ENCODE peak calls at places on chromosomes 6 and 20, in eight cellular contexts. Q is PC-9, H is brain microvascular endothelial cell, G is pancreas, B is psoas muscle, Y is fibroblast of pulmonary artery, K is lower lobe of right lung, J is sigmoid colon. V is an unnamed sample.

GRCh38 chr6:62162858-62163257 is 123.2 kb downstream of the KHDRBS2 start:
- DNase-seq in B (no peak), G (no peak), H (no peak), K (no peak), J (no peak), Q (no peak), Y (no peak), V (no peak)

GRCh38 chr6:104625536-104625935 is 234.2 kb downstream of the HACE1 start:
- DNase-seq in G (no peak), K (no peak), J (no peak), Y (peak), B (no peak), H (peak), Q (peak), V (no peak)

GRCh38 chr6:17589402-17590116 is 10.5 kb upstream of the FAM8A1 start:
- DNase-seq in G (no peak), Y (peak), B (no peak), J (no peak), Q (peak), K (no peak), H (peak), V (no peak)

GRCh38 chr6:125363360-125364121 is 61.8 kb upstream of the HDDC2 start:
- DNase-seq in Q (peak), B (peak), J (peak), K (peak), H (peak), G (peak), Y (peak), V (no peak)

GRCh38 chr20:43096471-43096870 is 93.2 kb downstream of the PTPRT start:
- DNase-seq in H (no peak), B (no peak), Q (peak), Y (no peak), K (no peak), G (no peak), J (no peak), V (no peak)

GRCh38 chr20:3221398-3222226 is 12.3 kb downstream of the ITPA start:
- DNase-seq in Y (no peak), K (no peak), B (no peak), G (no peak), Q (peak), J (no peak), H (no peak), V (no peak)

GRCh38 chr6:110756817-110757216 is 58.5 kb downstream of the CDK19 start:
- DNase-seq in Y (no peak), K (no peak), J (no peak), B (no peak), G (no peak), Q (no peak), H (no peak), V (peak)

GRCh38 chr6:47400581-47400980 is 77.0 kb upstream of the CD2AP start:
- DNase-seq in Q (no peak), G (no peak), B (no peak), Y (no peak), H (no peak), K (no peak), J (no peak), V (no peak)

GRCh38 chr6:90217621-90218496 is 78.8 kb downstream of the BACH2 start:
- DNase-seq in Y (no peak), B (no peak), J (no peak), K (peak), Q (no peak), G (peak), H (no peak), V (no peak)

GRCh38 chr20:63105211-63106107 is 98.7 kb upstream of the BHLHE23 start:
- DNase-seq in B (no peak), K (no peak), G (no peak), J (no peak), Y (no peak), Q (no peak), H (no peak), V (no peak)

GRCh38 chr6:81436990-81437389 is 315.5 kb downstream of the TENT5A start:
- DNase-seq in H (no peak), K (no peak), Y (no peak), Q (no peak), B (no peak), J (no peak), G (no peak), V (no peak)

GRCh38 chr6:170162771-170163404 is 128.0 kb downstream of the DLL1 start:
- DNase-seq in J (no peak), Y (no peak), B (no peak), Q (no peak), G (no peak), H (no peak), K (peak), V (no peak)

GRCh38 chr20:54173653-54174451 is at the start of gene CYP24A1:
- DNase-seq in Y (no peak), H (no peak), B (no peak), G (no peak), Q (no peak), K (peak), J (no peak), V (no peak)

GRCh38 chr6:97594834-97595233 is 311.8 kb upstream of the MMS22L start:
- DNase-seq in H (peak), K (no peak), B (no peak), J (no peak), Q (no peak), G (no peak), Y (no peak), V (no peak)

GRCh38 chr20:50379049-50379990 is 130.9 kb upstream of the PTPN1 start:
- DNase-seq in H (peak), J (peak), Y (peak), Q (peak), G (peak), K (peak), B (peak), V (no peak)

GRCh38 chr6:101516553-101516952 is 123.0 kb downstream of the GRIK2 start:
- DNase-seq in Q (no peak), K (no peak), J (no peak), Y (no peak), B (no peak), G (no peak), H (no peak), V (no peak)

GRCh38 chr6:143971453-143971852 is 36.6 kb downstream of the PLAGL1 start:
- DNase-seq in B (no peak), Q (no peak), H (no peak), G (no peak), J (no peak), K (no peak), Y (no peak), V (no peak)

GRCh38 chr20:47489448-47489872 is 12.2 kb upstream of the NCOA3 start:
- DNase-seq in B (no peak), Y (no peak), J (peak), K (peak), Q (no peak), G (no peak), H (no peak), V (no peak)

GRCh38 chr6:3423439-3424184 is 33.2 kb downstream of the SLC22A23 start:
- DNase-seq in J (no peak), Y (no peak), Q (no peak), K (no peak), G (no peak), B (no peak), H (no peak), V (no peak)

GRCh38 chr6:72653032-72653431 is 31.2 kb downstream of the KCNQ5 start:
- DNase-seq in Y (no peak), G (no peak), K (no peak), H (no peak), B (no peak), J (no peak), Q (no peak), V (no peak)
- TF ChIP-seq CTCF in Y (no peak), G (no peak), K (no peak), H (no peak), B (no peak), J (no peak), Q (no peak), V (no peak)

GRCh38 chr6:132143258-132143657 is 192.1 kb upstream of the CCN2 start:
- DNase-seq in H (no peak), Y (no peak), Q (no peak), B (no peak), J (no peak), G (no peak), K (no peak), V (no peak)
- TF ChIP-seq CTCF in H (no peak), Y (no peak), Q (no peak), B (no peak), J (no peak), G (no peak), K (no peak), V (no peak)

GRCh38 chr20:36773123-36773547 is 428 bp downstream of the DSN1 start:
- DNase-seq in H (no peak), K (no peak), Y (no peak), G (no peak), Q (no peak), J (no peak), B (no peak), V (no peak)
- TF ChIP-seq CTCF in H (no peak), K (no peak), Y (no peak), G (no peak), Q (no peak), J (no peak), B (no peak), V (no peak)

GRCh38 chr20:37020636-37021035 is 69.1 kb upstream of the SAMHD1 start:
- DNase-seq in G (no peak), B (no peak), H (no peak), Q (no peak), J (no peak), K (no peak), Y (no peak), V (no peak)
- TF ChIP-seq CTCF in G (no peak), B (no peak), H (no peak), Q (no peak), J (no peak), K (no peak), Y (no peak), V (no peak)

DNA sequence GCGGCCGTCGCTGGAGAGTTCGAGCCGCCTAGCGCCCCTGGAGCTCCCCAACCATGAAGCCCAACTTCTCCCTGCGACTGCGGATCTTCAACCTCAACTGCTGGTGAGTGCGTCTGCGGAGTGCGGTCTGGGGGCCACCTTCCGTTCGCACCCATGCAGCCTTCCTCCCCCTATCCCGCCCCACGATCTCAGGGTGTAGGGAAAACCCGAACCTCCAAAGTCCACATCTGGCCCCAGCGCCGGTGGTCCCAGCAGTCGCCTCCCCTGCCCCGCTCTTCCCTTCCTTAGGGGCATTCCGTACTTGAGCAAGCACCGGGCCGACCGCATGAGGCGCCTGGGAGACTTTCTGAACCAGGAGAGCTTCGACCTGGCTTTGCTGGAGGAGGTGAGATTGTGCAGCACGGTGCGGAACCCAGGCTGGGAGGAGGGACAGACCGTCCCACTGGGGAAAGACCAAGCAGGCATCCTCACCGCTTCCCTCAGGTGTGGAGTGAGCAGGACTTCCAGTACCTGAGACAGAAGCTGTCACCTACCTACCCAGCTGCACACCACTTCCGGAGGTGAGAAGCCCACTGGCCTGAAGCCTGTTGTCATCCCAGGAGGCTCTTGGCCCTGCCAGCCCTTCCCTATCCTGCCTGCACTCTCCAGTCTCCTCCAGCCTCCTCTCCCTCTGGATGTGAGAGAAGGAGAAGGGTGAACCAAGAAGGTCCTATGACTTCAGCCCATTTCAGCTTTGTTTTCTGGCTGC is 719 bp downstream of the SMPD2 start:
- DNase-seq in G (peak), Y (peak), H (no peak), Q (peak), K (peak), B (peak), J (peak), V (peak)
- TF ChIP-seq CTCF in G (no peak), Y (peak), H (peak), Q (peak), K (no peak), B (no peak), J (peak), V (no peak)

GRCh38 chr6:43934803-43935602 is 165.0 kb downstream of the VEGFA start:
- DNase-seq in G (peak), J (peak), K (no peak), Y (no peak), B (no peak), Q (no peak), H (no peak), V (no peak)
- TF ChIP-seq CTCF in G (no peak), J (no peak), K (no peak), Y (no peak), B (no peak), Q (no peak), H (no peak), V (no peak)

DNA sequence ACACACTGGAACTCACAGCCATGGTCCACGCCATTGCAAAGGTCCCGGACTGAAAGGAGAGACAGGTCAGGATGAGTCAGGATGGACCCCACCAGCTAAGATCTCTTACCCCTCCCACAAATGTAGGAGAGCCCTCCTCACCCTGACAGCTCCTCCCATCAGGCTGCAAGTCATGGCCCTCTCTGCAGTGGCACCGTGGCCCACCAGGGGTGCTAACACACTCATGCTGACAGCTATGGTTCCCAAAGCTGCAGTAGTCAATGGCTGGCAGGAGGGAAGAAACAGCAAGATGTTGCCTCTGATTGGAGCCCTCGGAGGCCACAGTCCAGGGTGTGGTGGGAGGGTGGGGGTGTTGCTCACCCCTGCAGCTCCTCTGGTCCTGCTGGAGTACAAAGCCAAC is 5.7 kb upstream of the RBPJL start:
- DNase-seq in K (no peak), B (no peak), H (peak), G (no peak), Q (no peak), Y (peak), J (no peak), V (peak)
- TF ChIP-seq CTCF in K (peak), B (no peak), H (peak), G (no peak), Q (peak), Y (peak), J (no peak), V (peak)

GRCh38 chr6:12151433-12151820 is 138.7 kb upstream of the EDN1 start:
- DNase-seq in J (no peak), B (no peak), G (no peak), H (no peak), K (no peak), Y (no peak), Q (peak), V (no peak)
- TF ChIP-seq CTCF in J (no peak), B (no peak), G (no peak), H (no peak), K (no peak), Y (no peak), Q (no peak), V (no peak)

GRCh38 chr6:34029489-34030280 is 116.2 kb downstream of the GRM4 start:
- DNase-seq in H (no peak), B (no peak), J (no peak), K (no peak), Y (no peak), Q (no peak), G (no peak), V (no peak)

GRCh38 chr6:34025851-34026250 is 120.0 kb downstream of the GRM4 start:
- DNase-seq in H (no peak), Y (no peak), B (no peak), K (no peak), G (no peak), Q (no peak), J (no peak), V (no peak)

GRCh38 chr6:34027445-34027936 is 118.4 kb downstream of the GRM4 start:
- DNase-seq in J (no peak), Q (no peak), Y (peak), K (no peak), G (peak), B (peak), H (no peak), V (peak)

GRCh38 chr6:34028691-34029360 is 117.1 kb downstream of the GRM4 start:
- DNase-seq in G (no peak), B (no peak), J (no peak), Q (no peak), K (no peak), Y (no peak), H (no peak), V (no peak)

GRCh38 chr6:34027939-34028441 is 117.9 kb downstream of the GRM4 start:
- DNase-seq in Q (no peak), Y (no peak), H (no peak), K (no peak), B (no peak), J (no peak), G (no peak), V (no peak)
- TF ChIP-seq CTCF in Q (peak), Y (no peak), H (no peak), K (peak), B (no peak), J (no peak), G (no peak), V (no peak)